ENCODE peak calls at places on chromosomes 12 and 14, in ten cellular contexts. A is GM10248, N is brain microvascular endothelial cell, M is choroid plexus epithelial cell, O is heart right ventricle, V is neural crest cell, C is ovary, W is lung, K is uterus, T is chondrocyte. U is an unnamed sample.

GRCh38 chr14:102805454-102805891 is 28.2 kb downstream of the TRAF3 start:
- DNase-seq in N (peak; percentile 71), V (no peak), K (no peak), C (no peak), T (peak; percentile 68), M (peak; percentile 79), W (no peak), A (peak; percentile 48), O (no peak), U (no peak)

GRCh38 chr12:71492604-71493003 is 53.0 kb downstream of the LGR5 start:
- DNase-seq in M (no peak), N (no peak), O (no peak), C (no peak), V (no peak), A (no peak), W (no peak), K (no peak), T (no peak), U (no peak)

GRCh38 chr14:91332448-91333059 is 85.1 kb downstream of the CCDC88C start:
- DNase-seq in M (no peak), A (no peak), W (no peak), K (no peak), O (no peak), N (no peak), V (no peak), C (no peak), T (no peak), U (no peak)

GRCh38 chr14:56782701-56783100 is 27.6 kb downstream of the OTX2 start:
- DNase-seq in O (no peak), T (no peak), K (no peak), N (no peak), V (no peak), M (no peak), C (no peak), W (no peak), A (no peak), U (no peak)

GRCh38 chr14:102264355-102264754 is 40.6 kb downstream of the MOK start:
- DNase-seq in M (no peak), K (no peak), V (no peak), A (no peak), C (no peak), O (no peak), T (no peak), N (no peak), W (no peak), U (no peak)

GRCh38 chr12:132600048-132601032 is 10.0 kb downstream of the LRCOL1 start:
- DNase-seq in C (peak; percentile 84), V (peak; percentile 73), K (peak; percentile 57), M (peak; percentile 79), N (peak; percentile 55), O (peak; percentile 76), T (no peak), A (peak; percentile 73), W (peak; percentile 54), U (peak; percentile 83)

GRCh38 chr12:27571463-27571862 is 47.5 kb downstream of the PPFIBP1 start:
- DNase-seq in V (no peak), W (no peak), O (no peak), N (peak; percentile 94), K (no peak), M (peak; percentile 89), C (no peak), A (no peak), T (no peak), U (no peak)

GRCh38 chr12:23028158-23028802 is 403.3 kb downstream of the ETNK1 start:
- DNase-seq in K (no peak), C (no peak), V (no peak), T (no peak), W (no peak), N (peak; percentile 31), A (no peak), M (peak; percentile 1), O (no peak), U (no peak)

GRCh38 chr12:94429633-94430032 is 30.0 kb downstream of the CEP83 start:
- DNase-seq in C (no peak), A (no peak), K (no peak), T (no peak), O (no peak), V (no peak), N (no peak), W (no peak), M (peak; percentile 52), U (no peak)
- TF ChIP-seq CTCF in C (no peak), A (no peak), K (no peak), T (no peak), O (no peak), V (no peak), N (peak; percentile 34), W (no peak), M (peak; percentile 36), U (no peak)

GRCh38 chr12:119230804-119231203 is 52.1 kb downstream of the HSPB8 start:
- DNase-seq in V (no peak), W (no peak), T (no peak), K (no peak), N (no peak), A (no peak), O (no peak), M (no peak), C (no peak), U (no peak)

GRCh38 chr12:119239040-119239439 is 60.3 kb downstream of the HSPB8 start:
- DNase-seq in T (no peak), V (no peak), A (no peak), W (no peak), C (no peak), M (no peak), K (no peak), N (no peak), O (peak; percentile 22), U (no peak)

GRCh38 chr12:119231774-119232173 is 53.0 kb downstream of the HSPB8 start:
- DNase-seq in K (no peak), C (no peak), A (no peak), N (no peak), V (no peak), T (no peak), W (no peak), M (no peak), O (no peak), U (no peak)

GRCh38 chr12:119236372-119236771 is 57.6 kb downstream of the HSPB8 start:
- DNase-seq in M (no peak), K (no peak), A (no peak), W (no peak), N (no peak), O (no peak), C (no peak), T (no peak), V (no peak), U (no peak)

GRCh38 chr12:119235352-119235751 is 56.6 kb downstream of the HSPB8 start:
- DNase-seq in T (no peak), C (no peak), M (no peak), K (no peak), O (no peak), V (no peak), A (no peak), N (no peak), W (no peak), U (no peak)
- TF ChIP-seq CTCF in T (peak; percentile 46), C (no peak), M (no peak), K (peak; percentile 7), O (peak; percentile 50), V (peak; percentile 61), A (no peak), N (no peak), W (no peak), U (no peak)

GRCh38 chr12:20646239-20646827 is 48.8 kb upstream of the SLCO1C1 start:
- DNase-seq in V (no peak), M (peak; percentile 80), O (no peak), N (peak; percentile 43), C (no peak), T (no peak), W (no peak), A (peak; percentile 6), K (no peak), U (peak; percentile 21)
- TF ChIP-seq CTCF in V (peak; percentile 82), M (peak; percentile 69), O (peak; percentile 52), N (peak; percentile 61), C (no peak), T (peak; percentile 89), W (peak; percentile 11), A (peak; percentile 44), K (peak; percentile 34), U (no peak)

DNA sequence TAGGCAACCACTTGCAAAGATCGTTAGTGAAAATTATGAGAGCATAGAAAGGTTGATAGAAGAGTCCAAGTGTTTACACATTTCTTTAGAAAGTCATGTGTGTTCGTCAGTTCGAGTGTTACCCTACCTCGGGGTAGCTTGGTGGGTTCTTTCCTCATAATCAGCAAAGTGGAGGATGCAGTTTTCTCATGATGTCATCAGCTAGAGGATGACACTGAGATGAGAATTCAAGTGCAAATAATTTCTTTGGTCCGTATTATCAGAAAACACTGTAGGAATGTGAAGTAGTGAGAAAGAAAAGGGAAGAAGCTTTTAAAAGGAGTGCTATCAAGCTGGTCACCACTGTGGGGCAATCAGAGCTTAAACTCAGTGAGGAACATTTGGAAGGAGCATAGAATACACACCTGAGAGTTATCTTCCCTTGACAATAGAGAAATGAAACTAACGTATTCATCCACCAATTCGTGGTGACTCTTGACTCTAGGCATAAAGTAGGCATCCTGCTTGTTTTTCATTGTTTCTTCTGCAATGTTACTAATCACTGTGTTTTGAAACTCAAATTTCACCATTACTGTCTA is 1340.9 kb upstream of the TMEM132C start:
- DNase-seq in T (no peak), W (no peak), N (no peak), K (no peak), C (no peak), M (no peak), A (no peak), O (no peak), V (no peak), U (no peak)
- TF ChIP-seq CTCF in T (no peak), W (no peak), N (no peak), K (no peak), C (no peak), M (no peak), A (peak; percentile 7), O (no peak), V (no peak), U (no peak)

GRCh38 chr12:52561880-52562449 is 9.0 kb upstream of the KRT71 start:
- DNase-seq in A (no peak), W (peak; percentile 47), T (no peak), N (peak; percentile 2), O (no peak), M (peak; percentile 15), K (no peak), C (no peak), V (no peak), U (no peak)
- TF ChIP-seq CTCF in A (no peak), W (no peak), T (peak; percentile 55), N (peak; percentile 68), O (no peak), M (peak; percentile 51), K (no peak), C (no peak), V (peak; percentile 53), U (no peak)